ENCODE peak calls at places on chromosomes 2 and 18, in eight cellular contexts. H, K, A, E, Q, T, G and R are unnamed samples. For H3K9me3, the result is how much of the 10 kb centered on the place peaks cover.

GRCh38 chr2:136407113-136407951 is 289.4 kb upstream of the CXCR4 start:
- DNase-seq in H (no peak), K (no peak), A (no peak), E (no peak), Q (no peak), T (no peak), G (no peak), R (no peak)

GRCh38 chr2:73859721-73860586 is 31.2 kb downstream of the STAMBP start:
- DNase-seq in H (peak), K (no peak), A (peak), E (no peak), Q (no peak), T (no peak), G (no peak), R (no peak)

GRCh38 chr2:62685986-62686625 is 19.4 kb upstream of the EHBP1 start:
- DNase-seq in H (no peak), K (no peak), A (no peak), E (no peak), Q (no peak), T (no peak), G (no peak), R (no peak)

GRCh38 chr2:98172951-98173350 is 86.0 kb downstream of the VWA3B start:
- DNase-seq in H (no peak), K (no peak), A (no peak), E (no peak), Q (no peak), T (no peak), G (no peak), R (no peak)

GRCh38 chr2:178076130-178076529 is 3.6 kb upstream of the PDE11A start:
- DNase-seq in H (no peak), K (no peak), A (no peak), E (no peak), Q (no peak), T (no peak), G (no peak), R (no peak)

GRCh38 chr2:20378891-20379519 is 28.4 kb upstream of the PUM2 start:
- DNase-seq in H (peak), K (no peak), A (peak), E (no peak), Q (peak), T (peak), G (peak), R (no peak)

GRCh38 chr2:127573771-127574170 is 38.3 kb downstream of the MYO7B start:
- DNase-seq in H (no peak), K (no peak), A (no peak), E (no peak), Q (no peak), T (no peak), G (peak), R (no peak)

GRCh38 chr2:236617796-236618195 is 48.2 kb downstream of the ACKR3 start:
- DNase-seq in H (no peak), K (no peak), A (no peak), E (no peak), Q (no peak), T (no peak), G (no peak), R (no peak)

GRCh38 chr18:65988371-65988770 is 237.6 kb downstream of the CDH7 start:
- DNase-seq in H (no peak), K (no peak), A (no peak), E (no peak), Q (no peak), T (no peak), G (no peak), R (no peak)

GRCh38 chr2:38128653-38129052 is 52.7 kb upstream of the CYP1B1 start:
- DNase-seq in H (no peak), K (no peak), A (no peak), E (no peak), Q (no peak), T (no peak), G (no peak), R (no peak)

GRCh38 chr2:65070172-65070830 is 14.1 kb downstream of the CEP68 start:
- DNase-seq in H (no peak), K (no peak), A (peak), E (no peak), Q (no peak), T (no peak), G (no peak), R (no peak)

GRCh38 chr2:95382128-95382645 is 20.3 kb upstream of the FAHD2A start:
- DNase-seq in H (no peak), K (no peak), A (no peak), E (no peak), Q (no peak), T (no peak), G (no peak), R (no peak)

GRCh38 chr2:212732860-212733259 is 194.3 kb upstream of the ERBB4 start:
- DNase-seq in H (no peak), K (no peak), A (no peak), E (no peak), Q (no peak), T (no peak), G (no peak), R (no peak)

GRCh38 chr2:1731512-1731962 is 12.8 kb downstream of the PXDN start:
- DNase-seq in H (peak), K (no peak), A (peak), E (no peak), Q (no peak), T (no peak), G (peak), R (no peak)

GRCh38 chr2:28617502-28618184 is 121.8 kb downstream of the PLB1 start:
- DNase-seq in H (no peak), K (no peak), A (no peak), E (no peak), Q (no peak), T (no peak), G (no peak), R (no peak)

GRCh38 chr2:96531872-96532505 is 4.6 kb upstream of the ARID5A start:
- DNase-seq in H (peak), K (peak), A (peak), E (peak), Q (peak), T (peak), G (peak), R (peak)

GRCh38 chr2:201854221-201854801 is 48.0 kb downstream of the CDK15 start:
- DNase-seq in H (peak), K (no peak), A (peak), E (no peak), Q (no peak), T (no peak), G (no peak), R (no peak)

GRCh38 chr2:120109186-120110061 is 96.5 kb downstream of the EPB41L5 start:
- DNase-seq in H (no peak), K (no peak), A (peak), E (no peak), Q (no peak), T (no peak), G (no peak), R (no peak)

GRCh38 chr2:53768233-53768542 is 584 bp downstream of the CHAC2 start:
- DNase-seq in H (no peak), K (peak), A (no peak), E (no peak), Q (peak), T (peak), G (no peak), R (no peak)

GRCh38 chr18:8776013-8776515 is 70.7 kb downstream of the MTCL1 start:
- DNase-seq in H (no peak), K (no peak), A (no peak), E (no peak), Q (no peak), T (no peak), G (no peak), R (no peak)

GRCh38 chr2:54763636-54764291 is 40.3 kb downstream of the EML6 start:
- DNase-seq in H (no peak), K (no peak), A (no peak), E (no peak), Q (no peak), T (no peak), G (no peak), R (no peak)

GRCh38 chr2:27016801-27017325 is 15.9 kb upstream of the TMEM214 start:
- DNase-seq in H (peak), K (peak), A (peak), E (no peak), Q (peak), T (peak), G (peak), R (no peak)

GRCh38 chr2:204036706-204037105 is 100.1 kb downstream of the ICOS start:
- DNase-seq in H (no peak), K (no peak), A (no peak), E (no peak), Q (no peak), T (no peak), G (no peak), R (no peak)

GRCh38 chr2:37000273-37000780 is 34.0 kb upstream of the STRN start:
- DNase-seq in H (no peak), K (no peak), A (peak), E (no peak), Q (no peak), T (no peak), G (no peak), R (no peak)

GRCh38 chr18:50453732-50454131 is 78.9 kb downstream of the SKA1 start:
- DNase-seq in H (no peak), K (no peak), A (no peak), E (no peak), Q (no peak), T (no peak), G (no peak), R (no peak)

GRCh38 chr2:44470151-44470550 is 108.4 kb downstream of the CAMKMT start:
- DNase-seq in H (no peak), K (no peak), A (no peak), E (no peak), Q (no peak), T (no peak), G (no peak), R (no peak)

GRCh38 chr2:68871159-68871764 is at the start of gene BMP10:
- DNase-seq in H (no peak), K (no peak), A (no peak), E (no peak), Q (no peak), T (no peak), G (no peak), R (no peak)

GRCh38 chr2:96923810-96924774 is 54.2 kb upstream of the SEMA4C start:
- DNase-seq in H (no peak), K (no peak), A (no peak), E (no peak), Q (no peak), T (no peak), G (no peak), R (no peak)

GRCh38 chr18:42051411-42051810 is 96.4 kb downstream of the PIK3C3 start:
- DNase-seq in H (no peak), K (no peak), A (no peak), E (no peak), Q (no peak), T (no peak), G (no peak), R (no peak)

GRCh38 chr2:239724194-239724849 is 300.8 kb downstream of the NDUFA10 start:
- DNase-seq in H (no peak), K (no peak), A (no peak), E (no peak), Q (no peak), T (no peak), G (peak), R (no peak)

GRCh38 chr2:67625671-67626070 is 228.5 kb downstream of the ETAA1 start:
- DNase-seq in H (no peak), K (no peak), A (peak), E (no peak), Q (no peak), T (no peak), G (no peak), R (no peak)

GRCh38 chr2:112184121-112184520 is 45.9 kb downstream of the FBLN7 start:
- DNase-seq in H (no peak), K (no peak), A (no peak), E (no peak), Q (no peak), T (no peak), G (no peak), R (no peak)

GRCh38 chr2:231094671-231095346 is 30.0 kb downstream of the HTR2B start:
- DNase-seq in H (no peak), K (no peak), A (no peak), E (no peak), Q (no peak), T (no peak), G (no peak), R (no peak)
- H3K9me3 ChIP-seq in H (under half), K (under half), A (under half), E (under half), Q (under half), T (under half), G (under half), R (under half)

GRCh38 chr2:61433606-61434005 is 37.3 kb downstream of the USP34 start:
- DNase-seq in H (no peak), K (no peak), A (no peak), E (no peak), Q (no peak), T (peak), G (no peak), R (no peak)
- H3K9me3 ChIP-seq in H (under half), K (under half), A (under half), E (under half), Q (under half), T (under half), G (under half), R (under half)

GRCh38 chr2:80473069-80473468 is 168.5 kb upstream of the LRRTM1 start:
- DNase-seq in H (no peak), K (no peak), A (no peak), E (no peak), Q (no peak), T (no peak), G (no peak), R (no peak)
- H3K9me3 ChIP-seq in H (under half), K (under half), A (under half), E (under half), Q (under half), T (under half), G (under half), R (under half)

GRCh38 chr18:14944838-14945237 is 196.9 kb downstream of the ANKRD30B start:
- DNase-seq in H (no peak), K (no peak), A (no peak), E (no peak), Q (no peak), T (no peak), G (no peak), R (no peak)

GRCh38 chr18:14943967-14944636 is 196.1 kb downstream of the ANKRD30B start:
- DNase-seq in H (no peak), K (no peak), A (no peak), E (no peak), Q (no peak), T (no peak), G (no peak), R (no peak)

GRCh38 chr18:14945984-14946383 is 198.0 kb downstream of the ANKRD30B start:
- DNase-seq in H (no peak), K (no peak), A (no peak), E (no peak), Q (no peak), T (no peak), G (no peak), R (no peak)

GRCh38 chr18:14943486-14943885 is 195.5 kb downstream of the ANKRD30B start:
- DNase-seq in H (no peak), K (no peak), A (no peak), E (no peak), Q (no peak), T (no peak), G (no peak), R (no peak)

GRCh38 chr18:14945286-14945685 is 197.3 kb downstream of the ANKRD30B start:
- DNase-seq in H (no peak), K (no peak), A (no peak), E (no peak), Q (no peak), T (no peak), G (no peak), R (no peak)
- H3K9me3 ChIP-seq in H (half or more), K (under half), A (under half), E (under half), Q (under half), T (under half), G (under half), R (under half)

GRCh38 chr2:51247252-51247651 is 215.3 kb upstream of the NRXN1 start:
- DNase-seq in H (no peak), K (no peak), A (peak), E (no peak), Q (no peak), T (no peak), G (no peak), R (no peak)

DNA sequence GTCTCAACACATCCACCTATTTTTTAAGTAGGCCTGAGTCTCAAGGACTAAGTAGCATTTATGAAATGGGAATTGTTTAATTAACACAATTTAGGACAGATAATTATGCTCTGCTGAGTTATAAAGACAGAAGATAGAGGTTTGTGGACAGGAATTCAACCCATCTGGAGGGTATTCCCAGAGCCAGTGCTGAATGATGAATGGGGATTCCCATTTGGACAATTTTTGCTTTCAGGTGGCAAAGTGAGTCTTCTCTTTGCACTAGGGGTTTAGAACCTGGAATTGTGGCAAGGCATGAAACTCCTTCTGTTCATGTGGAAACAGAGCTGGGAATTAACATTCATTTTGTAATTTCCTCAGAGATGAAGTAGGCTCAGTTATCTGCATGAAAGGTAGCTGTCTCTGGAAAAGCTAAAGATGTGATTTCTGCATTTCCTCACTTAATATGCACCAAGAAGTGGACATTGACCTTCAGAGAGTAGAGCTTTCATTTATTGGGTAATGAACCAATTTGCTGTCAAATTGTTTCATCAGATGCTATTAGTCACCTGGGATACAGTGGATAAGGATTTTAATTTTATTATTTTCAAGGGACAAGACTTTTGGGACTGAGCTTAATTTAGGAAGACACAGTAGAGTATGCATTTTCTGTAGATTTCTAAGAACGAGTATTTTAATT is 212.1 kb upstream of the NRXN1 start:
- DNase-seq in H (no peak), K (no peak), A (no peak), E (no peak), Q (no peak), T (no peak), G (no peak), R (no peak)
- H3K9me3 ChIP-seq in H (under half), K (under half), A (under half), E (under half), Q (under half), T (under half), G (under half), R (under half)

DNA sequence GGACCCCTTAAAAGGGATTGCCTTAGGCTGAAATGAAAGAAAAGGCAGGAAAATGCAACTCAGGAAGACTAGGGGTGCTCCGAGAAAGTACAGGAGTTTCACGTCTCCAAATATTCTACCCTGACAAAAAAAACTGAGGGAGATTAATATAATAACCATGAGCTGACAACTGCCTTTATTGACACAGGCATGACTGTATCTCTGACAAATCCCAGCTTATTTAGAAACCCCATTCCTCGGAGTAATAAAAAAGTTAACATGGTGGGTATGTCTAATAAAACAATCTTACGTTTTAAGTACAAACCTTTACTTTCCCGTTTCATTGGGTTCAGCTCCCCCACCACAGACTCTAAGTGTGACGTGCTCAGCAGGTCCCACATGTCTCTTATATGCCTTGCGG is 7.9 kb upstream of the RBFA start:
- DNase-seq in H (no peak), K (no peak), A (no peak), E (no peak), Q (no peak), T (no peak), G (no peak), R (no peak)
- H3K9me3 ChIP-seq in H (under half), K (half or more), A (under half), E (under half), Q (under half), T (under half), G (half or more), R (under half)

DNA sequence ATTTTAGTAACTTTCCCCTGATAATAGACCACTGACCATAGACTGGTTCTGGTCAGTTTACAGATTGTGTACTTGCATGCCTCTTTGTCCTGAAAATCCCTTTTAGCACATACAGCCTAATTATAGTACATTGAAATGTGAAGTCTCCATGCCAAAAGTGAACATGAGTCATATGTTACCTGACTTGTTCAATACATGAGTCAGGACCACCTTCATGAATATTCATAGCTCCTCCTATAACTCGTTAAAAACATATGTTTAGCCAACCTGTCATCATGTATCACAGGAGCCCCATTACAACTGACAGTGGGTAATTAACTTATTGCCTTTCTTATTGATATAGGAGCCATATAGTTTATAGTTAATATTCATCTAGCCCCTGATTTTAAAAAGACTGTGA is 78.6 kb downstream of the SH3YL1 start:
- DNase-seq in H (no peak), K (no peak), A (no peak), E (no peak), Q (no peak), T (no peak), G (no peak), R (no peak)
- H3K9me3 ChIP-seq in H (under half), K (under half), A (under half), E (under half), Q (under half), T (under half), G (under half), R (under half)